ENCODE peak calls at places on chromosomes 16 and 17, in eight cellular contexts. H is HCT116, P is tibial nerve, M is sigmoid colon, Q is adrenal gland, Z is uterus, T is GM12891, G is lower leg skin. J is an unnamed sample.

GRCh38 chr16:68739964-68740627 is 3.0 kb downstream of the CDH1 start:
- DNase-seq in H (no peak), P (no peak), Q (no peak), G (no peak), T (no peak), M (no peak), Z (no peak), J (no peak)

GRCh38 chr16:47374629-47375028 is 86.2 kb downstream of the ITFG1 start:
- DNase-seq in Q (no peak), Z (no peak), P (no peak), G (no peak), T (no peak), M (no peak), H (no peak), J (no peak)

GRCh38 chr17:61556224-61557188 is 34.5 kb downstream of the NACA2 start:
- DNase-seq in H (no peak), Q (no peak), T (no peak), P (no peak), M (no peak), G (no peak), Z (no peak), J (no peak)

GRCh38 chr17:80352216-80352895 is 62.6 kb upstream of the ENDOV start:
- DNase-seq in Q (no peak), G (no peak), P (no peak), H (no peak), T (no peak), Z (no peak), M (peak), J (no peak)

GRCh38 chr17:21539146-21539545 is 153.2 kb upstream of the KCNJ18 start:
- DNase-seq in G (no peak), Q (no peak), Z (no peak), H (no peak), M (no peak), P (no peak), T (no peak), J (no peak)

GRCh38 chr17:4426499-4427208 is 7.1 kb upstream of the SPNS3 start:
- DNase-seq in H (no peak), G (no peak), Q (no peak), M (no peak), P (no peak), Z (no peak), T (no peak), J (no peak)

GRCh38 chr16:12573730-12574383 is 229.8 kb downstream of the CPPED1 start:
- DNase-seq in Z (no peak), P (no peak), T (no peak), G (no peak), Q (no peak), M (peak), H (peak), J (peak)

GRCh38 chr17:71699907-71700306 is 420.9 kb upstream of the SOX9 start:
- DNase-seq in H (no peak), P (no peak), Z (no peak), G (no peak), M (no peak), T (no peak), Q (no peak), J (no peak)

GRCh38 chr17:40547079-40547784 is 18.0 kb downstream of the CCR7 start:
- DNase-seq in H (no peak), P (peak), Q (no peak), Z (peak), T (no peak), G (peak), M (peak), J (no peak)

GRCh38 chr17:61583242-61583641 is 7.8 kb downstream of the NACA2 start:
- DNase-seq in G (no peak), H (peak), T (peak), Q (no peak), M (no peak), Z (no peak), P (no peak), J (peak)

GRCh38 chr16:24748242-24748641 is 18.8 kb downstream of the TNRC6A start:
- DNase-seq in P (no peak), Q (peak), M (peak), G (peak), Z (peak), H (no peak), T (no peak), J (peak)

GRCh38 chr17:7041607-7042506 is 2.0 kb downstream of the SLC16A11 start:
- DNase-seq in Q (no peak), T (no peak), M (no peak), G (no peak), H (no peak), Z (no peak), P (no peak), J (no peak)

GRCh38 chr16:15523092-15523541 is 88.7 kb downstream of the BMERB1 start:
- DNase-seq in M (no peak), Z (no peak), P (no peak), Q (peak), H (peak), T (no peak), G (no peak), J (no peak)

GRCh38 chr17:7887038-7887481 is 1.5 kb upstream of the CHD3 start:
- DNase-seq in P (no peak), G (no peak), H (no peak), M (no peak), Z (no peak), Q (no peak), T (no peak), J (no peak)

GRCh38 chr17:3710951-3711383 is 12.7 kb upstream of the HASPIN start:
- DNase-seq in M (no peak), H (no peak), T (peak), P (no peak), Q (no peak), Z (no peak), G (no peak), J (peak)

GRCh38 chr17:19897901-19898300 is 30.2 kb upstream of the ULK2 start:
- DNase-seq in Q (no peak), M (no peak), G (no peak), P (no peak), Z (peak), T (no peak), H (peak), J (peak)

GRCh38 chr17:18261146-18261515 is 669 bp downstream of the MIEF2 start:
- DNase-seq in H (no peak), M (peak), P (no peak), Q (peak), G (peak), Z (peak), T (no peak), J (peak)

GRCh38 chr17:49991409-49991808 is 3.6 kb downstream of the DLX3 start:
- DNase-seq in Z (no peak), G (no peak), M (no peak), Q (no peak), H (no peak), P (no peak), T (no peak), J (no peak)

GRCh38 chr16:65788434-65789147 is 577.9 kb upstream of the CDH5 start:
- DNase-seq in G (no peak), P (no peak), Z (no peak), M (no peak), Q (no peak), T (no peak), H (no peak), J (no peak)

GRCh38 chr16:26987631-26988030 is 79.1 kb upstream of the C16orf82 start:
- DNase-seq in Z (no peak), G (no peak), P (no peak), H (no peak), M (no peak), Q (no peak), T (no peak), J (no peak)

GRCh38 chr16:89312194-89312593 is 94.7 kb downstream of the ZNF778 start:
- DNase-seq in H (no peak), G (no peak), Z (no peak), T (no peak), Q (no peak), P (no peak), M (no peak), J (no peak)

DNA sequence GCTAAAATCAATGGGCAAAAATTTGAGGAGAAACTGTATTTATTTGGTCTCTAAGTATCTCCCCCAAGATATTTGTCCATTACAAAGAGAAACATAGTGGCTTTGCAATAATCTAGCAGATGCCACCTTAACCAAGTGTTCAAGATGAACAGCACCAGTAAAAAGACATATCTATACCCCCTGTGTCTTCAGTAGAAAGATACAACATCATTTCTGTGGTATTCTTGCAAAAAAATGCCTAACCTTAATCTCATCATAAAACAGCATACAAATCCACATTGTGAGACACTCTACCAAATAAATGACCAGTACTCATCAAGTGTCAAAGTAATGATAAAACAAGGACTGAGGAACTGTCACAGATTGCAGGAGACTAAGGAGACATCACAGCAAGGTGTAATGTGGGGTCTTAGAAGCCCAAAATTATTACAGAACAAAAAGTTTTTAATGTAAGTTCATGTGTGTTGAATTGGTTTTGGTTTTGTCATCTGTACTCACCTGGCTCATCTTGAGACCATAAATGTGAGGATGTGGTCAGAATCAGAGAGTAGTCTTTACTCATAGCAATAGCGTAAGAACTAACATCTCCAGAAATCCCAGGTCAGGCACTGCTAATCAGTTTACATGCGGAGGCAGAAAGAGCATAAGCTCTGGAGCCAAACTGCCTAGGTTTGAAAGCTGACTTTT is 77.2 kb downstream of the AATF start:
- DNase-seq in Q (no peak), M (no peak), G (no peak), Z (no peak), T (no peak), H (no peak), P (no peak), J (no peak)
- TF ChIP-seq POLR2A in Q (no peak), M (no peak), G (no peak), Z (no peak), T (no peak), H (no peak), P (no peak), J (no peak)

DNA sequence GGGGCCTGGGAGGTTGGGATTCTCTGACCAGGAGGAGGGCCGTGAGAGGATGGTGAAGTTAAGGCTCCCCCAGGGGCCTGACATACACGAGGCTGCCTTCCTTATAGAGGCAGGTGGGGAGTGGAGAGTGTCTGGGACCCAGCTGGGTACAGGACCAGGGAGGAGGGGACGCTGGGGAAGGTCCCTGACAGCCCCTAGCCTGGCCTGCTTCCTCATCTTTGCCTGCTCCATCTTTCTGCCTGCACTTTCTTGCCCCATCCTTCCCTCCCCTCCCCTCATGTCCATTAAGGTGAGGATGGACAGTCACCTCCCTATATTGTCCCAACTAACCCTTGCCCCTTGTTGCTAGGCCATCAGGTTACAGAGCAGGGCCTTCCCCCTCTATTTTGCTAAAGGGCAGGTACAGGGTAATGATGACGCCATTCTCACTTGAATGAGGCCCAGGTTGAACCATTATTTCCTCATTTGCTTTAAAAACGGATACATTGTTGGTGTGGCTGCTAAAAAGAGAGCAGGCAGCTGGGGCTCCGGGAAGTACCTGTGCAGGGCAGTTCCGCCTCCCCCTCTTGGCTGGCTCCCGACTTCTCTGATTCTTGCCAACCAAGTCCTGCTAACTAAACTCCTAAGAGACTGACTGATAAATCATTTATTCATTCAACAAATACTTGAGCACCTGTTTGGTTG is 1.3 kb downstream of the C17orf99 start:
- DNase-seq in M (no peak), P (no peak), Q (no peak), G (no peak), T (no peak), Z (no peak), H (no peak), J (no peak)
- TF ChIP-seq POLR2A in M (no peak), P (no peak), Q (no peak), G (no peak), T (peak), Z (no peak), H (no peak), J (no peak)

DNA sequence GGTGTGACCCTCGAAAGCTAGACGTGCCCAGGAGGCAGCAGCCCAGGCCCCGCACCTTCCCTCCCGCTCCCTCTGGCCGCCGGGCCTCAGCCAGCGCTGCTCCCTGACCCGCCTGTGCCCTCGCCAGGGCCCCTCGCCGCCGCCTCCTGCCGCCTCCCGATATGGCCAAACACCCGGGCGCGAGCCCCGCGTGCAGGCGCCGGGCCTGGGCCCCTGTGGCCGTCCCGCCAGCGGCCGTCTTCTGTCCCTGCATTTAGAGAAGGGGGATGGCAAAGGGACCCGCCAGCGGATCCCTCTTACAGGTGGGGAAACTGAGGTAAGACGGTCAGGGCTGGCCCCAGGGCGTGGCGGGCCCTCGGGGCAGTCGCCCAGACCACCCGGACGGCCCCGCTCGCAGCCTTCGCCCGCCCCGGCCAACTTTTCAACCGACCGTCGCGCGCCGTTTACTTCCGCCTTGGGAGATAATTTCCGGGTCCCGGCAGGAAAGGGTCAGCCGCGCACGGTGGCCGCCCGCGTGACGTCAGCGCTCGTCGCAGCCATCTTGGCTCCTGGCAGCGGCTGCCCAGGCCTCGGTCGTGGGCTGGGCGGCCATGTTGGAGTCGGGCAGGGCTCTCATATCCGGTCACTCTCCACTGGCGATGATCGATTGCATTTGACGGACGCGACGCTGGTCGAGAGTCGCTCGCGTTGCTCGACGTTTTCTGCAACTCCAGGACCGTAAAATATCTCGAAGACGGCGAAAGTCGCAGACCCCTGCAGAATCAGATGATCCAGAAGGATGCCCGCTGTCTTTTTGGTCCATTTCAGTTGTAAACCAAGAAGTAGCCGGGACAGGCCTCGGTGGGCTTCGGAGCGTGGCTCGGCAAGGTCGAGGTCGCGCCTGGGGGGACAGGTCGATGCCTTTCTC is 7.1 kb upstream of the GNG13 start:
- DNase-seq in P (peak), Q (peak), T (peak), H (peak), Z (peak), M (peak), G (peak), J (peak)
- TF ChIP-seq POLR2A in P (peak), Q (peak), T (peak), H (peak), Z (peak), M (peak), G (peak), J (peak)

GRCh38 chr16:70377782-70378181 is 31.1 kb downstream of the DDX19A start:
- DNase-seq in H (no peak), P (no peak), G (no peak), Z (no peak), Q (no peak), M (no peak), T (no peak), J (no peak)

GRCh38 chr16:70380919-70381603 is 34.4 kb downstream of the DDX19A start:
- DNase-seq in M (peak), G (peak), Z (peak), P (peak), T (peak), Q (peak), H (peak), J (peak)

GRCh38 chr16:70381604-70382342 is 35.1 kb downstream of the DDX19A start:
- DNase-seq in P (peak), H (no peak), Z (no peak), M (no peak), T (no peak), Q (no peak), G (peak), J (no peak)

GRCh38 chr16:70380205-70380918 is 33.7 kb downstream of the DDX19A start:
- DNase-seq in Z (peak), Q (peak), G (peak), H (no peak), T (no peak), P (no peak), M (peak), J (peak)

DNA sequence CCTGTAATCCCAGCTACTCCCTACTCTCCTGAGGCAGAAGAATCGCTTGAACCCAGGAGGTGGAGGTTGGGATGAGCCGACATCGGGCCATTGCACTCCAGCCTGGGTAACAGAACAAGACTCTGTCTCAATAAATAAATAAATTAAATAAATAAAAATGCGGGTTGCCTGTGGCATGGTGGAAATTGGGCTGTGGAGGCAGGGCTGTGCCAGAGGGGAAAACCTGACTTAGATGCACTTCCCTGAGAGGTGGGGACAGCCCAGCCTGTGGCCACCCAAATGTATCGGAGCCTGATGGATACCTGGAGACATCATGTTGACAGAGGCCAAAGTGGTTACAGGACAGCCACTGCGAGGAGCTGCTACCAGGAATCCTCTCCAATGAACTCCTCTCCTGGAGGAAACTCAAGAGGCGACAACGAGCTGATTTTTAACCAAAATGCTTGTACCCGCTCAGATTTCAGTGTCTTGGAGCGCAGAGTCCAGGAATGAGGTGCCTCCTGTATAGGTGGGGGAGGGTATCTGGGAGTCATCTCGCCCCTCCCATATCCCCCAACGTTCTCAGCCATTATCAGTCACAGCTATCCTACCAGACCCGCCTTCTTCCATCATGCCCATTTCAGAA is 32.3 kb downstream of the DDX19A start:
- DNase-seq in H (no peak), T (no peak), Z (no peak), P (no peak), M (no peak), G (no peak), Q (no peak), J (no peak)
- TF ChIP-seq POLR2A in H (peak), T (no peak), Z (no peak), P (no peak), M (no peak), G (no peak), Q (no peak), J (no peak)

GRCh38 chr17:57999496-58000017 is 7.5 kb downstream of the SRSF1 start:
- DNase-seq in Q (no peak), M (no peak), P (no peak), G (no peak), Z (no peak), H (peak), T (no peak), J (no peak)

GRCh38 chr17:57997085-57997809 is 9.2 kb upstream of the VEZF1 start:
- DNase-seq in M (no peak), H (no peak), T (no peak), P (no peak), Z (no peak), G (no peak), Q (no peak), J (no peak)

GRCh38 chr17:57995076-57995956 is 7.3 kb upstream of the VEZF1 start:
- DNase-seq in Q (peak), G (peak), Z (peak), P (no peak), M (peak), T (peak), H (peak), J (peak)

GRCh38 chr17:57999010-57999495 is 8.0 kb downstream of the SRSF1 start:
- DNase-seq in P (no peak), G (no peak), Q (no peak), M (no peak), H (no peak), Z (no peak), T (no peak), J (no peak)

GRCh38 chr17:57998234-57998746 is 8.8 kb downstream of the SRSF1 start:
- DNase-seq in P (no peak), T (no peak), Z (no peak), H (no peak), Q (no peak), G (no peak), M (no peak), J (no peak)
- TF ChIP-seq POLR2A in P (no peak), T (peak), Z (no peak), H (no peak), Q (no peak), G (no peak), M (no peak), J (no peak)

DNA sequence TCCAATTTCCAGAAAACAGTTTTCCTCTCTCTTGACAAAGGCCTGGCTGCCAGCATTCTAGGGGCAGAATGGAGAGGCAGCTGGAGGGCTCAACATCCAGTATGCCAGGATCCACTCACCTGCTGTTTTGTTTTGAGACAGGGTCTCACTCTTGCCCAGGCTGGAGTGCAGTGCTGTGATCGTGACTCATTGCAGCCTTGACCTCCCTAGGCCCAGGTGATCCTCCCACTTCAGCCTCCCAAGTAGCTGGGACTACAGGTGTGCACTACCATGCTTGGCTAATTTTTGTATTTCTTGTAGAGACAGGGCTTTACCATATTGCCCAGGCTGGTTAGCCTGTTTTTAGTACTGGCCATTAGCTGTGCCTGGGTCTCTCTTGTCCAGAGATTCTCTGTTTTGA is 29.1 kb upstream of the FOXJ1 start:
- DNase-seq in M (no peak), T (no peak), Q (no peak), G (no peak), H (no peak), P (no peak), Z (no peak), J (no peak)
- TF ChIP-seq POLR2A in M (no peak), T (no peak), Q (no peak), G (no peak), H (no peak), P (no peak), Z (no peak), J (no peak)

J was measured in H54.